ENCODE peak calls at places on chromosomes 12 and 14, in eight cellular contexts. G is NCI-H748 treated with DMSO at 0.1 percent for 48 hours; A is fibroblast of the conjunctiva; D is stromal cell of bone marrow; Z is retinal pigment epithelial cell; L is WTC11; E is naive thymus-derived CD8-positive, alpha-beta T cell; H is iris pigment epithelial cell. J is an unnamed sample.
A peak's percentile ranks its signal among the peaks of the same experiment; 100 is the strongest.

GRCh38 chr12:50201987-50202521 is 34.9 kb upstream of the CERS5 start:
- DNase-seq in A (no peak), G (no peak), Z (no peak), E (no peak), H (peak; percentile 96), D (no peak), L (no peak), J (no peak)

GRCh38 chr14:96192975-96193805 is 11.4 kb upstream of the BDKRB2 start:
- DNase-seq in E (no peak), L (no peak), A (no peak), D (no peak), H (no peak), Z (no peak), G (no peak), J (no peak)

GRCh38 chr14:105888151-105888550 is 361.8 kb downstream of the TMEM121 start:
- DNase-seq in E (no peak), G (no peak), D (no peak), A (no peak), H (no peak), Z (no peak), L (no peak), J (no peak)

GRCh38 chr14:103186894-103187586 is 63.8 kb downstream of the TNFAIP2 start:
- DNase-seq in G (no peak), E (no peak), D (no peak), A (no peak), Z (no peak), L (peak; percentile 60), H (no peak), J (no peak)

GRCh38 chr12:103273645-103274044 is 222.1 kb downstream of the C12orf42 start:
- DNase-seq in G (no peak), A (no peak), E (no peak), H (no peak), D (no peak), L (no peak), Z (no peak), J (no peak)

GRCh38 chr14:22614240-22614799 is 16.2 kb downstream of the ABHD4 start:
- DNase-seq in E (no peak), D (peak; percentile 57), Z (peak; percentile 98), L (no peak), H (peak; percentile 97), G (no peak), A (peak; percentile 14), J (peak; percentile 76)

GRCh38 chr12:122003646-122004611 is 17.8 kb upstream of the BCL7A start:
- DNase-seq in D (no peak), Z (no peak), A (peak; percentile 20), H (peak; percentile 17), G (no peak), L (no peak), E (no peak), J (no peak)

GRCh38 chr14:85222344-85222743 is 307.6 kb upstream of the FLRT2 start:
- DNase-seq in G (no peak), E (no peak), A (no peak), H (no peak), D (no peak), L (no peak), Z (no peak), J (no peak)

GRCh38 chr14:24189059-24189375 is 401 bp upstream of the IPO4 start:
- DNase-seq in D (no peak), L (no peak), A (no peak), Z (no peak), E (no peak), G (no peak), H (no peak), J (no peak)

GRCh38 chr12:19645823-19646222 is 206.5 kb downstream of the AEBP2 start:
- DNase-seq in G (no peak), A (no peak), Z (no peak), E (no peak), H (no peak), D (no peak), L (no peak), J (no peak)

GRCh38 chr12:77723308-77723707 is 107.4 kb upstream of the NAV3 start:
- DNase-seq in D (no peak), G (no peak), E (no peak), A (no peak), L (no peak), H (no peak), Z (no peak), J (no peak)